ENCODE peak calls at places on chromosomes 6 and 20, in four cellular contexts. Y, I, P and E are unnamed samples.

GRCh38 chr20:57320358-57320757 is 9.2 kb upstream of the SPO11 start:
- DNase-seq in Y (no peak), I (no peak), P (no peak), E (no peak)

GRCh38 chr6:14381225-14381887 is 263.8 kb downstream of the CD83 start:
- DNase-seq in Y (no peak), I (no peak), P (no peak), E (no peak)

GRCh38 chr6:24460966-24461365 is 28.4 kb downstream of the GPLD1 start:
- DNase-seq in Y (no peak), I (no peak), P (no peak), E (no peak)

GRCh38 chr6:50277774-50278173 is 228.0 kb upstream of the DEFB112 start:
- DNase-seq in Y (no peak), I (no peak), P (no peak), E (no peak)

GRCh38 chr6:133337312-133337711 is 96.2 kb downstream of the EYA4 start:
- DNase-seq in Y (no peak), I (no peak), P (no peak), E (no peak)

GRCh38 chr6:117280922-117281321 is 15.6 kb downstream of the VGLL2 start:
- DNase-seq in Y (no peak), I (no peak), P (no peak), E (no peak)

GRCh38 chr6:149716181-149716580 is 1.7 kb downstream of the LATS1 start:
- DNase-seq in Y (no peak), I (no peak), P (no peak), E (no peak)

GRCh38 chr6:48826884-48827701 is 636.0 kb downstream of the MMUT start:
- DNase-seq in Y (no peak), I (no peak), P (peak; percentile 92), E (no peak)

GRCh38 chr20:16459019-16459700 is 114.1 kb downstream of the KIF16B start:
- DNase-seq in Y (no peak), I (no peak), P (peak; percentile 51), E (no peak)

GRCh38 chr20:34689486-34689885 is 12.6 kb upstream of the PIGU start:
- DNase-seq in Y (no peak), I (no peak), P (no peak), E (no peak)

GRCh38 chr6:36853325-36853724 is 14.1 kb upstream of the CPNE5 start:
- DNase-seq in Y (no peak), I (no peak), P (peak; percentile 80), E (no peak)

GRCh38 chr6:154960299-154960796 is 34.8 kb upstream of the TIAM2 start:
- DNase-seq in Y (no peak), I (no peak), P (no peak), E (no peak)

GRCh38 chr20:57474191-57474590 is 50.7 kb downstream of the CTCFL start:
- DNase-seq in Y (no peak), I (no peak), P (no peak), E (no peak)

GRCh38 chr20:4855555-4855954 is 133.8 kb downstream of the PRND start:
- DNase-seq in Y (no peak), I (no peak), P (no peak), E (no peak)

GRCh38 chr6:70124882-70125535 is 177.9 kb downstream of the COL9A1 start:
- DNase-seq in Y (no peak), I (no peak), P (no peak), E (no peak)

GRCh38 chr6:105892577-105893262 is 193.4 kb upstream of the PRDM1 start:
- DNase-seq in Y (peak; percentile 53), I (peak; percentile 58), P (no peak), E (no peak)
- TF ChIP-seq CTCF in Y (no peak), I (no peak), P (no peak), E (no peak)

DNA sequence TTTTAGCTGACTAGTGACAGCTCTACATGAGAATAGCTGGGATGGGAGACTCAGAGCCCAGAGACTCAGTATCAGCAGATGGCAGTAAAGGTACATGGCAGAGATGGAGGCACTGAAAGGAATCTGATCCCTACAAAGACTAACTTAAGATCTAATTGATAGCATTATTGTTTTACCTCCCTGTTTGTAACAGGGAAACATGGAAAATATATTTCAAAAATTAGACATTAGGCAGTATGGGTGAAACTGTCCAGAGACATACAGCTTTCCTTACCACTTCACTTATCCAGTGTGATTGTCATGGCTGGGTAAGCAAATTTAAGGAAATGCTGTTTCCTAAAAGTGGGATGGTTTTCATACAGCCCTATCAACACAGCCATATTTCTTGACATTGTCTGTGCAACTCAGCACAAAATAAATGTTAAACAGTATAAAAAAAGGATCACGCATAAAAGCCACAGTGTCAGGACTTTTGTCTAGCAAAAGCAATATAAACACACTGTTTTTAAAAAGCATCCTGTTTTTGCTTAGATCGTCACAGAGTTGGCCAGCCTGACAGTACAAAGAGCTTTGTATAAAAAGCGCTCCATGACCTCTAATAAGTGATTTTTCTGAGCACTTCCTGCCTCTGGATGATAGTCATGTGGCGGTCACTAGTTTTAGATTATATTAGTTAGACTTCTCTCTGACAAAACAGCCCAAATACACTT is 376.9 kb downstream of the PHF3 start:
- DNase-seq in Y (no peak), I (no peak), P (no peak), E (no peak)
- TF ChIP-seq CTCF in Y (peak; percentile 74), I (peak; percentile 8), P (peak; percentile 21), E (no peak)

GRCh38 chr6:63475707-63476106 is 96.6 kb upstream of the LOC128125822 start:
- DNase-seq in Y (no peak), I (no peak), P (no peak), E (no peak)
- TF ChIP-seq CTCF in Y (no peak), I (no peak), P (no peak), E (no peak)

DNA sequence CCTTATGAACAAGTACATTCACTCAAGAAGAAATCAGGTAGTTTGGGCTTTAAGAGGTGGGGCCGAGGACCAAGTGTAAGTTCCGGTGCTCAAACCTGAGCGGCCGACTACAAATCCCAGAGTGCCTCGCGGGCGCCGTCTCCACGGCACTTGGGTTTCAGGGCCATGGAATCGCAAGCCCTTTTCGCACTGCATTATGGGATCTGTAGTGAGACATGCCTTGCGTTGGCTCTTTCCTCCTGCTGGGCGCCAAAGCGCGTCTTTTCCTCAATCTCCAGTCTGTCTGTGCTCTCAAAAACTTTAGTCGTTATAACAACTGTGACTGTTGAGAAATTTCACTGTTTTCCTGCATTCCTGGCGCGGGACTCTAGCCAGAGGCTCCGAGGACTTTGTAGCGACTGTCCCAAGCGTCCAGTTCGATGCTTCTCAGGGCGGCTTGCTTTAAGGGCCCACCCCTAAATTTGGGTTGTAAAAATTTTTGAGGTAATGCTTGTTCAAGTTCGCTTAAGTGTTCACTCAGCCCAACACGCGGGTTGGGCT is 408 bp upstream of the FBXO9 start:
- DNase-seq in Y (peak; percentile 97), I (peak; percentile 96), P (peak; percentile 90), E (peak; percentile 82)
- TF ChIP-seq CTCF in Y (no peak), I (no peak), P (no peak), E (no peak)

DNA sequence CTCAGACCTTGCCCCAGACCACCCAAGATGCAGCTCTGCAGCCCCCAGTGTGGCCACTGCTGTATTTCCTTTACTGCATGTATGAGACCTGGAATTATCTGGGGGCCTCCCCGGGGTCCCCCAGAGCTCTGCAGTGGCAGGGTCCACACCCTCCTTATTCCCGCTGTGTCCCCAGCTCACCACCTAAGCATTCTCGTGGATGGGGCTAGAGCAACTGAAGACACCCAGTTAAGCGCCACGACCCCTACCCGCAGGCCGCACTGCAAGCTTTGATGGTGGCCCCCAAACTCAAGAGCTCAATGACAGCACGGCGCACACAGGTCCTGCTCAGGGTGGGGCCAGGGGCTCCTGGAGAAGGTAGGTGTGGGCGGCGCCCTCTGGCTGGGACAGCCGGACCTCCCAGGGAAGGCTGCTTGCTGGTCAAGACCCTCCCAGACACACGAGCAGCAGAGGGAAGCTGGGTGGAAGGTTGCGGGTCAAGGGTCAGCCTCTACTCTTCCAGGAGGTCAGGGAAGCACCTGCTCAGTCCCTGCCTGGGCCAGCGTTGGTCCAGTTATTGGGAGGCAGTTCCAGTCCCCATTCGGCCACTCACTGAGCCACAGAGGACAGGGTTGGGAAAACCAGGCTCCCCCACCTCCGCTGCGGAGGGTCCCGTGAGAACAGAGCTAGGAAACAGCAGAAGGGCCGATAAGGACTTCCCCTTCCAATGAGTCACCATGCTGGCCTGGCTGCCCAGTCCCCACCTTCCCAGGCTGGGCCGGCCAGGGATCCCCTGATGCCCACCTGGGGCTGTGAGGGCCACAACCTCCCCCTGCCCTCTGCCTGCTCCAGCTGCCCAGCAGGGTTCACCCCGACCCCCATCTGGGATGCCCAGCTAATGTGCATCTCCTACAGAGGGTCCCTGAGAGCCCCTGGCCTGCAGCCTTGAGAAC is 2.9 kb downstream of the LAMA5 start:
- DNase-seq in Y (no peak), I (no peak), P (no peak), E (no peak)
- TF ChIP-seq CTCF in Y (no peak), I (no peak), P (no peak), E (no peak)

DNA sequence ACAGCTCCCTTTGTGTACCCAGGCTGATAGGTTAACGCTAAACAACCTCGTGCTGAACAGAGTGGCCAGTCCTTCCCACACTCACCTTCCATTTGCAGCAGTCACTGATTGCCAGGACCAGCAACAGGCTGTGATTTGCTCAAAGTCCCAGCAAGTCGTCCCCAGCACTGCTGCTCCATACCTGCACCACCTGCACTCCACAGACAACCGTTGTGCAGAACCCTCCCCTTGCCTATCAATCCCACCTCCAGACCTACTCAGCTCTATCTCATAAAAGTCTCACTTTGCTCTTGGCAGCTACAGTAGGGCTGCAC is 43.1 kb upstream of the SCML4 start:
- DNase-seq in Y (no peak), I (no peak), P (no peak), E (no peak)
- TF ChIP-seq CTCF in Y (no peak), I (no peak), P (no peak), E (no peak)

DNA sequence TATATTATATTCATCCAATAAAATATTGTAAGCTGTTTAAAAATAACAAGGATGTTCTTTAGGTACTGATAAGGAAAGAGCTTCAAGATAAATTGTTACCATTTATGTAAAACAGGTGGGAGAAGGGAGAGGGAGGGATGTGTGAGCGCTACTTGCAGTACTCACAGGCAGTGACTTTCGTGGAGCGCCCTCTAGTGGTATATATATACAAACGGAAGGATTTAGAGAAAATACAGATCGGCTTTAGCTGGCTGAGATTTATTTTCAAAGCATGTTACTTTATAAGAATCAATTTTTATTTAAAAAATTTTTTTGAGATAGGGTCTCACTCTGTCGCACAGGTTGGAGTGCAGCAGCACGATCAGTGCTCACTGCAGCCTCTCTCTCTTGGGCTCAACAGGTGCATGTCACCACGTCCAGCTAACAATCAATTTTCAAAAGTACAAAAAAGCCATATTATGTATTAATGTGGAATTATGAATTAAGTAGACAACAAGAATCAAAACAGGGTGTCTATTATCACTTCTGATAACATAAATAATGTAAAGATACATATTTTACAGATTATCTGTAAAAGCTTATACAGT is 3.3 kb upstream of the MOG start:
- DNase-seq in Y (peak; percentile 31), I (peak; percentile 28), P (peak; percentile 38), E (no peak)
- TF ChIP-seq CTCF in Y (peak; percentile 57), I (peak; percentile 80), P (peak; percentile 68), E (peak; percentile 99)

GRCh38 chr6:159463440-159463839 is 229.6 kb downstream of the SOD2 start:
- DNase-seq in Y (no peak), I (no peak), P (no peak), E (no peak)
- TF ChIP-seq CTCF in Y (no peak), I (no peak), P (peak; percentile 41), E (no peak)